ENCODE peak calls at places on chromosomes 3 and 15, in nine cellular contexts. A is effector memory CD4-positive, alpha-beta T cell; Y is Panc1; L is psoas muscle; R is GM23248; Q is ovary; H is adipocyte; S is upper lobe of right lung; P is A549. U is an unnamed sample. For H3K4me1, the result is how much of the 10 kb centered on the place peaks cover.

GRCh38 chr3:43620953-43621405 is 832 bp downstream of the ANO10 start:
- DNase-seq in P (no peak), Q (no peak), L (no peak), Y (no peak), S (no peak), A (no peak), R (peak), H (peak), U (no peak)

GRCh38 chr3:152461460-152461859 is 192.7 kb downstream of the MBNL1 start:
- DNase-seq in P (no peak), S (no peak), R (peak), L (no peak), Q (no peak), H (peak), Y (no peak), A (no peak), U (no peak)

GRCh38 chr3:58173670-58174472 is 36.9 kb downstream of the DNASE1L3 start:
- DNase-seq in S (no peak), A (no peak), Q (peak), P (peak), Y (no peak), H (no peak), L (no peak), R (no peak), U (no peak)

GRCh38 chr3:74832925-74833324 is 218.5 kb upstream of the CNTN3 start:
- DNase-seq in L (no peak), P (no peak), A (no peak), Q (no peak), H (no peak), Y (no peak), S (no peak), R (no peak), U (no peak)

GRCh38 chr15:46502668-46503067 is 867.8 kb downstream of the SQOR start:
- DNase-seq in R (peak), A (no peak), L (no peak), Y (no peak), P (no peak), S (no peak), Q (no peak), H (peak), U (no peak)

GRCh38 chr15:96290679-96291078 is 39.8 kb upstream of the NR2F2 start:
- DNase-seq in R (no peak), S (no peak), H (no peak), Y (no peak), P (no peak), Q (no peak), L (no peak), A (no peak), U (no peak)

GRCh38 chr3:44913868-44914468 is 39.6 kb downstream of the TGM4 start:
- DNase-seq in L (peak), S (peak), R (peak), Y (peak), H (peak), A (peak), Q (peak), P (peak), U (no peak)

GRCh38 chr3:109050591-109051167 is 67.3 kb downstream of the MORC1 start:
- DNase-seq in R (peak), L (no peak), Y (no peak), S (no peak), P (peak), Q (no peak), A (no peak), H (peak), U (no peak)

GRCh38 chr15:92666780-92667179 is 11.2 kb upstream of the FAM174B start:
- DNase-seq in Y (no peak), R (no peak), A (no peak), S (no peak), P (peak), L (peak), Q (peak), H (no peak), U (no peak)

GRCh38 chr15:48191574-48192225 is at the start of gene CTXN2:
- DNase-seq in Q (no peak), P (no peak), S (no peak), L (no peak), Y (no peak), H (no peak), A (no peak), R (no peak), U (no peak)

GRCh38 chr3:36538405-36538804 is 158.1 kb downstream of the STAC start:
- DNase-seq in H (peak), Y (no peak), Q (no peak), R (no peak), A (no peak), S (no peak), P (no peak), L (no peak), U (no peak)

GRCh38 chr3:95815828-95816227 is 998.6 kb upstream of the EPHA6 start:
- DNase-seq in R (no peak), Q (no peak), L (no peak), P (no peak), S (no peak), Y (no peak), H (no peak), A (no peak), U (no peak)

GRCh38 chr3:13703071-13703470 is 154.1 kb downstream of the FBLN2 start:
- DNase-seq in R (no peak), Q (no peak), L (no peak), A (no peak), S (peak), P (no peak), Y (no peak), H (no peak), U (peak)

GRCh38 chr15:66036859-66037258 is 167.6 kb downstream of the RAB11A start:
- DNase-seq in A (no peak), R (no peak), Y (no peak), L (no peak), P (no peak), H (no peak), S (no peak), Q (no peak), U (no peak)

GRCh38 chr3:110062711-110063110 is 725.4 kb upstream of the DPPA4 start:
- DNase-seq in L (no peak), S (no peak), R (peak), Q (no peak), A (no peak), Y (no peak), P (no peak), H (peak), U (no peak)

GRCh38 chr3:83738202-83738601 is 1220.6 kb upstream of the CADM2 start:
- DNase-seq in L (no peak), Q (no peak), Y (no peak), R (no peak), S (no peak), H (no peak), A (no peak), P (no peak), U (no peak)

GRCh38 chr15:51229907-51230328 is 108.5 kb downstream of the CYP19A1 start:
- DNase-seq in Q (no peak), H (peak), A (no peak), Y (no peak), P (peak), S (no peak), L (no peak), R (peak), U (no peak)

GRCh38 chr15:67125589-67126502 is 60.4 kb downstream of the SMAD3 start:
- DNase-seq in L (peak), P (peak), H (peak), Y (peak), R (peak), S (no peak), A (no peak), Q (peak), U (peak)

GRCh38 chr15:26702381-26702780 is 70.5 kb downstream of the GABRB3 start:
- DNase-seq in Q (no peak), L (no peak), A (no peak), R (no peak), H (no peak), P (no peak), Y (no peak), S (no peak), U (no peak)

GRCh38 chr3:189117087-189117486 is 54.7 kb upstream of the TPRG1 start:
- DNase-seq in P (no peak), Q (no peak), Y (no peak), L (no peak), R (no peak), A (no peak), H (no peak), S (no peak), U (no peak)

GRCh38 chr3:183291511-183292031 is 38.5 kb downstream of the B3GNT5 start:
- DNase-seq in Y (no peak), S (no peak), H (peak), A (no peak), Q (no peak), L (no peak), R (peak), P (peak), U (no peak)

GRCh38 chr3:6994081-6994668 is 133.3 kb downstream of the GRM7 start:
- DNase-seq in R (no peak), L (no peak), H (no peak), Y (no peak), A (no peak), Q (no peak), S (no peak), P (peak), U (no peak)

DNA sequence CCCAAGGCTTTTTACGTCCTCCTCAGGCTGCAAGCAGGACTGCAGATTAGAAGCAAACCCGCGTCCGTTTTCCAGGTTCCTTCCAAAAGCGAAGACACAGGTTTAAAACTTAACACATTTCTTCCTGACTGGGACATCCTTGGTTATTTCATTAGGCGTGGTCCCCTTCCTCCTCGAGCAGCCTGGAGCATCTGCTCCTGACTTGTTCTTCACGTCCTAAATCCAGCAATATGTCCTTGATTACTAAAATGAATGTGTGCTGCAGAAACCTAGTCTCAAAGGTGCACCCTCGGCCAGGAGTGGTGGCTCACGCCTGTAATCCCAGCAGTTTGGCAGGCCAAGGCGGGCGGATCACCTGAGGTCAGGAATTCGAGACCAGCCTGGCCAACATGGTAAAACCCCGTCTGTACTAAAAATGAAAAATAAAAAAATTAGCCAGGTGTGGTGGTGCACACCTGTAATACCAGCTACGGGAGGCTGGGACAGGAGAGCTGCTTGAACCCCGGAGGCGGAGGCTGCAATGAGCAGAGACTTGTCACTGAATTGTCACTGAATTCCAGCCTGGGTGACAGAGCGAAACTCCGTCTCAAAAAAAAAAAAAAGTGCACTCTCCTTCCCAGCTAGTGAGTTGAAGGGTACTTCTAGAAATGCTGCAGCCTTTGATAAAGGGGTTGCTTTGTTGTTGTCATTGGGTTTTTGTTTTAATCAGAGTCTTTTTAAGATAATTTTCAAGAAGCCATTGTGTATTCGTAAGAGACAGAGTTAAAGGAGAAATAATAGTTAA is 853 bp upstream of the LRIG1 start:
- DNase-seq in H (no peak), L (no peak), Q (no peak), S (no peak), A (no peak), Y (no peak), R (no peak), P (no peak), U (no peak)
- H3K4me1 ChIP-seq in H (under half), L (under half), Q (under half), S (under half), A (under half), Y (under half), R (under half), P (under half), U (under half)

DNA sequence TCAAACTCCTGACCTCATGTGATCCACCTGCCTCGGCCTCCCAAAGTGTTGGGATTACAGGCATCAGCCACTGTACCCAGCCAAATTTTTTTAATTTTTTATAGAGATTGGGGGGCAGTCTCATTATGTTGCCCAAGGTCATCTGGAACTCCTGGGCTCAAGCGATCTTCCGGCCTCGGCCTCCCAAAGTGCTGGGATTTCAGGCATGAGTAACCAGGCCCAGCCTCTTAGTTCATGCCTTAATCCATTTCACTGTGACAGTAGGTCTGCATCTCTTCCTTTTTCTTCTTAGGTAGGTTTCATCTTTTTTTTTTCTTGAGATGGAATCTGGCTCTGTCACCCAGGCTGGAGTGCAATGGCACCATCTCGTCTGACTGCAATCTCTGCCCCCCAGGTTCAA is 37.3 kb upstream of the PPP4R2 start:
- DNase-seq in A (no peak), H (no peak), L (no peak), R (no peak), S (no peak), Y (no peak), P (no peak), Q (no peak), U (no peak)
- H3K4me1 ChIP-seq in A (under half), H (under half), L (under half), R (under half), S (under half), Y (under half), P (under half), Q (under half), U (under half)

GRCh38 chr3:133206921-133207320 is 168.7 kb downstream of the TMEM108 start:
- DNase-seq in R (no peak), P (no peak), A (no peak), Q (no peak), Y (no peak), L (no peak), H (no peak), S (no peak), U (no peak)
- H3K4me1 ChIP-seq in R (under half), P (under half), A (under half), Q (under half), Y (under half), L (under half), H (under half), S (under half), U (under half)

GRCh38 chr3:15288331-15288726 is 44.1 kb downstream of the SH3BP5 start:
- DNase-seq in Q (no peak), A (no peak), L (no peak), Y (no peak), S (no peak), R (no peak), P (no peak), H (no peak), U (no peak)
- H3K4me1 ChIP-seq in Q (under half), A (half or more), L (under half), Y (under half), S (half or more), R (under half), P (under half), H (under half), U (under half)

GRCh38 chr15:80673561-80674244 is 21.4 kb upstream of the ABHD17C start:
- DNase-seq in S (no peak), Y (no peak), A (no peak), Q (no peak), R (no peak), H (no peak), L (no peak), P (no peak), U (no peak)
- H3K4me1 ChIP-seq in S (under half), Y (under half), A (under half), Q (under half), R (under half), H (under half), L (under half), P (under half), U (under half)